ENCODE peak calls at places on chromosome 11, in nine cellular contexts. X is HCT116, S is GM23338, R is H1, K is neural progenitor cell, D is K562, C is astrocyte, Z is keratinocyte, I is fibroblast of lung. O is an unnamed sample.

GRCh38 chr11:69086741-69087524 is 38.2 kb downstream of the TPCN2 start:
- DNase-seq in C (no peak), D (no peak), I (no peak), Z (no peak), X (no peak), K (no peak), R (no peak), S (no peak), O (no peak)

GRCh38 chr11:65894034-65894591 is 3.6 kb downstream of the CCDC85B start:
- DNase-seq in I (no peak), Z (no peak), D (no peak), C (no peak), X (no peak), R (no peak), S (no peak), K (no peak), O (peak)

GRCh38 chr11:84165139-84165538 is 879.0 kb upstream of the CCDC90B start:
- DNase-seq in X (no peak), I (no peak), Z (no peak), D (no peak), C (peak), S (no peak), R (no peak), K (no peak), O (no peak)

GRCh38 chr11:123191939-123192338 is 3.1 kb downstream of the CLMP start:
- DNase-seq in Z (no peak), I (no peak), X (no peak), S (no peak), D (no peak), R (no peak), C (no peak), K (no peak), O (no peak)

GRCh38 chr11:64976651-64977050 is 4.7 kb upstream of the MAJIN start:
- DNase-seq in I (no peak), X (no peak), Z (no peak), S (no peak), R (no peak), D (no peak), C (no peak), K (no peak), O (no peak)

GRCh38 chr11:6387811-6388599 is 2.3 kb upstream of the SMPD1 start:
- DNase-seq in S (no peak), R (no peak), C (peak), K (no peak), Z (no peak), X (no peak), D (no peak), I (peak), O (no peak)

GRCh38 chr11:74278721-74279148 is 32.7 kb downstream of the P4HA3 start:
- DNase-seq in D (no peak), R (no peak), K (no peak), C (peak), I (peak), X (no peak), S (no peak), Z (no peak), O (no peak)

GRCh38 chr11:693415-693831 is 1.6 kb downstream of the DEAF1 start:
- DNase-seq in S (no peak), D (no peak), K (peak), I (peak), R (no peak), C (no peak), Z (no peak), X (no peak), O (peak)

GRCh38 chr11:69368119-69368880 is 74.3 kb downstream of the MYEOV start:
- DNase-seq in K (no peak), D (no peak), C (no peak), Z (no peak), R (peak), I (no peak), X (no peak), S (no peak), O (no peak)

GRCh38 chr11:132640952-132641351 is 891.3 kb downstream of the OPCML start:
- DNase-seq in D (no peak), I (no peak), R (no peak), S (no peak), X (no peak), K (no peak), C (no peak), Z (no peak), O (no peak)

GRCh38 chr11:36377759-36378553 is 81.9 kb downstream of the PRR5L start:
- DNase-seq in C (no peak), Z (no peak), D (no peak), I (no peak), K (no peak), X (no peak), S (no peak), R (no peak), O (peak)

GRCh38 chr11:127003260-127003981 is 2.9 kb upstream of the KIRREL3 start:
- DNase-seq in Z (no peak), I (peak), D (peak), X (no peak), C (peak), R (peak), K (peak), S (peak), O (peak)

GRCh38 chr11:78489184-78489583 is 71.6 kb upstream of the GAB2 start:
- DNase-seq in I (no peak), C (no peak), S (no peak), D (no peak), R (no peak), X (no peak), Z (no peak), K (no peak), O (no peak)

GRCh38 chr11:9752091-9752490 is 88.2 kb downstream of the SWAP70 start:
- DNase-seq in D (peak), S (no peak), Z (no peak), X (no peak), I (peak), R (no peak), C (peak), K (no peak), O (no peak)

GRCh38 chr11:92765965-92766371 is 203.5 kb upstream of the MTNR1B start:
- DNase-seq in I (peak), D (no peak), K (peak), C (peak), R (peak), Z (no peak), X (no peak), S (peak), O (no peak)

GRCh38 chr11:58647141-58647699 is 24.8 kb downstream of the CNTF start:
- DNase-seq in I (no peak), R (no peak), X (no peak), C (no peak), Z (no peak), D (no peak), S (no peak), K (no peak), O (peak)

GRCh38 chr11:109795234-109795633 is 298.0 kb upstream of the ZC3H12C start:
- DNase-seq in X (no peak), D (no peak), S (no peak), C (peak), Z (no peak), K (no peak), I (peak), R (no peak), O (no peak)

GRCh38 chr11:11966826-11967668 is 41.4 kb downstream of the DKK3 start:
- DNase-seq in I (peak), Z (no peak), X (peak), C (no peak), D (peak), R (peak), K (peak), S (peak), O (peak)

GRCh38 chr11:64885367-64886286 is 7.2 kb upstream of the EHD1 start:
- DNase-seq in I (peak), X (no peak), K (no peak), Z (no peak), R (no peak), C (peak), D (no peak), S (no peak), O (no peak)

GRCh38 chr11:116400081-116400480 is 372.7 kb downstream of the BUD13 start:
- DNase-seq in R (no peak), Z (no peak), I (no peak), D (no peak), X (no peak), S (no peak), K (no peak), C (no peak), O (no peak)

GRCh38 chr11:62108971-62109391 is 14.8 kb upstream of the INCENP start:
- DNase-seq in C (peak), R (no peak), Z (no peak), S (no peak), D (no peak), X (no peak), K (no peak), I (no peak), O (no peak)

GRCh38 chr11:86740628-86741488 is 59.5 kb upstream of the PRSS23 start:
- DNase-seq in Z (peak), X (peak), K (peak), C (peak), I (peak), D (peak), R (no peak), S (peak), O (no peak)

GRCh38 chr11:123645576-123645975 is 8.8 kb downstream of the SCN3B start:
- DNase-seq in X (no peak), Z (no peak), C (no peak), D (no peak), S (no peak), I (no peak), R (no peak), K (no peak), O (no peak)

GRCh38 chr11:20754957-20755356 is 85.6 kb downstream of the NELL1 start:
- DNase-seq in K (peak), Z (no peak), D (peak), X (no peak), I (no peak), S (peak), R (peak), C (no peak), O (no peak)

GRCh38 chr11:112179601-112180000 is 4.3 kb downstream of the BCO2 start:
- DNase-seq in R (no peak), I (no peak), D (no peak), K (no peak), X (no peak), S (no peak), Z (no peak), C (no peak), O (peak)

GRCh38 chr11:5348516-5349194 is 2.7 kb upstream of the OR51B6 start:
- DNase-seq in C (no peak), I (no peak), D (no peak), X (no peak), S (peak), R (no peak), K (no peak), Z (no peak), O (no peak)

GRCh38 chr11:130897262-130898182 is 18.8 kb downstream of the SNX19 start:
- DNase-seq in R (no peak), D (no peak), S (no peak), I (peak), C (peak), X (no peak), K (no peak), Z (no peak), O (no peak)

GRCh38 chr11:2085251-2086066 is 53.7 kb downstream of the IGF2 start:
- DNase-seq in X (no peak), Z (no peak), R (no peak), C (no peak), D (no peak), I (no peak), S (no peak), K (no peak), O (no peak)

GRCh38 chr11:127627629-127628462 is 627.3 kb upstream of the KIRREL3 start:
- DNase-seq in K (no peak), I (no peak), R (no peak), Z (no peak), X (no peak), C (peak), D (no peak), S (no peak), O (no peak)

GRCh38 chr11:9875402-9875801 is 211.5 kb downstream of the SWAP70 start:
- DNase-seq in Z (no peak), K (no peak), X (no peak), I (no peak), S (no peak), D (no peak), C (no peak), R (no peak), O (no peak)

GRCh38 chr11:11157201-11157600 is 195.8 kb downstream of the CSNK2A3 start:
- DNase-seq in S (peak), K (peak), C (no peak), Z (no peak), I (peak), X (peak), R (no peak), D (peak), O (peak)

GRCh38 chr11:86209806-86210657 is 34.5 kb upstream of the EED start:
- DNase-seq in I (no peak), C (no peak), Z (no peak), X (no peak), K (no peak), S (no peak), D (no peak), R (no peak), O (no peak)

GRCh38 chr11:124804884-124805283 is 4.7 kb upstream of the MSANTD2 start:
- DNase-seq in D (no peak), Z (no peak), R (no peak), I (no peak), X (no peak), C (no peak), K (no peak), S (no peak), O (no peak)

GRCh38 chr11:95485115-95485900 is 254.3 kb upstream of the SESN3 start:
- DNase-seq in C (peak), X (no peak), D (no peak), K (no peak), I (no peak), S (no peak), Z (peak), R (no peak), O (no peak)

GRCh38 chr11:77040889-77041288 is 6.7 kb downstream of the B3GNT6 start:
- DNase-seq in X (no peak), S (no peak), D (no peak), I (no peak), K (no peak), R (no peak), C (no peak), Z (no peak), O (no peak)

GRCh38 chr11:74532496-74533246 is 39.1 kb upstream of the LIPT2 start:
- DNase-seq in K (no peak), R (no peak), I (no peak), C (no peak), X (peak), S (peak), Z (peak), D (no peak), O (no peak)

GRCh38 chr11:131025421-131026126 is 109.3 kb upstream of the SNX19 start:
- DNase-seq in R (no peak), I (no peak), K (no peak), Z (no peak), D (no peak), X (no peak), C (peak), S (no peak), O (no peak)

GRCh38 chr11:131910491-131911387 is 540.3 kb downstream of the NTM start:
- DNase-seq in D (no peak), I (peak), S (peak), K (peak), R (peak), C (no peak), X (no peak), Z (no peak), O (no peak)

GRCh38 chr11:114447892-114448291 is 8.6 kb downstream of the REXO2 start:
- DNase-seq in D (no peak), K (no peak), S (no peak), R (no peak), X (no peak), Z (no peak), C (peak), I (peak), O (no peak)
- TF ChIP-seq EZH2 in D (no peak), K (no peak), S (no peak), R (no peak), X (no peak), Z (no peak), C (no peak), I (no peak), O (no peak)

DNA sequence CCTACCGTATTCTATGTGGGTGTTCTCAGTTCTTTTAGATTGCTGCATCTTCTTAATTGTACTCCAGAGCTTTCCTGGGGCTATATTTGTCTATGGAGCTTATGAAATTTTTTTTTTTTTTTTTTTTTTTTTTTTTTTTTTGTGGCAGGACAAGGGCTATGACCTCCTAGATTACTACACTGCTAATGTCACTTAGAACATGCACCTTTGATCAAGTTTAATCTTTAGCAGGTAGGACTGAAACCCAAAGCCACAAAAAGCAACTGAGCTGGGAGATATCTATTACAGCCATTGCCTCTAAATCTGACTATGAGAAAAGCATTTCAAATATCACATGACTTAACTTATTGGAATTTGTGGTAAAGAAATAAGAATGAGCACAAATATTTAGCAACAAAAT is 21.7 kb upstream of the ABTB2 start:
- DNase-seq in Z (no peak), C (no peak), S (no peak), I (no peak), R (no peak), D (no peak), X (no peak), K (no peak), O (no peak)
- H3K4me2 ChIP-seq in Z (no peak), C (no peak), S (no peak), I (no peak), R (no peak), D (no peak), X (no peak), K (no peak), O (no peak)

GRCh38 chr11:16743478-16743877 is 5.0 kb downstream of the C11orf58 start:
- DNase-seq in K (no peak), C (no peak), X (no peak), Z (no peak), S (no peak), R (no peak), D (no peak), I (no peak), O (no peak)
- TF ChIP-seq EZH2 in K (no peak), C (no peak), X (no peak), Z (no peak), S (no peak), R (no peak), D (no peak), I (no peak), O (no peak)

GRCh38 chr11:19075636-19076035 is 15.1 kb upstream of the MRGPRX2 start:
- DNase-seq in K (no peak), D (no peak), R (no peak), S (no peak), X (no peak), I (no peak), Z (no peak), C (no peak), O (no peak)

GRCh38 chr11:19076744-19077589 is 16.4 kb upstream of the MRGPRX2 start:
- DNase-seq in D (peak), K (peak), X (peak), C (no peak), R (peak), I (peak), Z (no peak), S (peak), O (peak)

GRCh38 chr11:19073454-19074415 is 13.2 kb upstream of the MRGPRX2 start:
- DNase-seq in C (no peak), D (no peak), R (peak), K (no peak), Z (no peak), I (no peak), X (no peak), S (peak), O (no peak)

GRCh38 chr11:19072464-19072863 is 11.9 kb upstream of the MRGPRX2 start:
- DNase-seq in I (no peak), S (no peak), D (no peak), X (no peak), K (no peak), C (no peak), Z (no peak), R (no peak), O (no peak)

GRCh38 chr11:19071255-19071654 is 10.7 kb upstream of the MRGPRX2 start:
- DNase-seq in I (peak), S (peak), K (peak), C (peak), X (peak), D (peak), Z (peak), R (peak), O (peak)
- H3K4me2 ChIP-seq in I (no peak), S (no peak), K (no peak), C (peak), X (peak), D (peak), Z (peak), R (peak), O (peak)

GRCh38 chr11:121425818-121426217 is 26.3 kb upstream of the SORL1 start:
- DNase-seq in I (no peak), C (no peak), R (no peak), X (no peak), Z (no peak), D (no peak), S (no peak), K (no peak), O (no peak)

GRCh38 chr11:121422675-121423074 is 29.4 kb upstream of the SORL1 start:
- DNase-seq in S (no peak), K (no peak), X (no peak), Z (no peak), R (no peak), I (no peak), D (no peak), C (no peak), O (peak)

GRCh38 chr11:121431820-121432526 is 20.1 kb upstream of the SORL1 start:
- DNase-seq in I (no peak), C (no peak), K (no peak), D (no peak), R (no peak), S (no peak), Z (no peak), X (no peak), O (no peak)

GRCh38 chr11:121429556-121429955 is 22.6 kb upstream of the SORL1 start:
- DNase-seq in S (no peak), D (no peak), R (no peak), X (no peak), Z (no peak), C (no peak), K (no peak), I (no peak), O (no peak)

DNA sequence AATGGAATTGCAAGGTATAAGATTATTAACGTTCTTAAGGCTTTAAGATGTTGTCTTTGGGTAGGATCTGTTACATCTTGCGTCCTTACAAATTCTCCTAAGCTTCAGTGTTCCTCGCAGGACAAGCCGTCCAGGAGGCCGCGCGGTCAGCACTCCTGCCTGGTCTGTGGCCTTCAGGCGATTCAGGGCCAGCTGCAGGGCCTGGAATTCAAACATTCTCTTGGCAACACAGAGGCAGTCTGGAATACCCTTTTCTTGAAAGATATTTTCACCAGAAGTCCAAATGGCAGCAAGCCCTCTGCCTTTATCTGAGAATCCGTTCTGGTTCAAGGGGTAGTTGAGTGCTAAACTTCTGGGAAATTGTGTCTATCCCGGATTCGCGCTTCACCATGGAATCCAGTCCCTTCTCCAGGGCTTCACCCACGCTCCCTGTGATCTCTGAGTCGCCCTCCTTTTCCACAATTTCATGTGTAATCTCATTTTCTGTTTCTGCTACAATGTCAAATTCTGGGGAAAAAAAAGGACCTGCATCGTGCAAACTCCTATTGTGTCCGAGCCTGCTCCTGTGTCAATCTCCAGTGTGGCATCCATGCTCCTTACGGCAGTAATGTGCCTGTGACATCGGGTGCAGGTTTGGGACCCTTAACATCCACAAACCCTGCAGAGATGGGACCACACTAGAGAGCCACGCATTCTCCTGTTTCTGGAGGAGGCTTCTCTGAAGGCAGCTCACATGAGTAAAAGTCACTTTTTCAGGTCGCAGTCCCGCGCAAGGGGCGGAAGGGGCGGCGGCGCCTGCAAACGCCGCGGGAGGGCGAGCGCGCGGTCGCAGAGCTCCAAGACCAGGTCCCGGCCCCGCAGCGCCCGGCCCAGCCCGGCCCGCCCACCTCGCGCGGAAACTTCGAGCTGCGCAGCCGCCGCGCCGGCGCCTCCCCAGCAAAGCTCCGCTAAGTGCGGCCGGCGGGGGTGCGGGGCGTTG is 25.3 kb upstream of the SORL1 start:
- DNase-seq in I (no peak), S (peak), R (peak), C (no peak), D (peak), K (peak), Z (no peak), X (peak), O (no peak)
- TF ChIP-seq EZH2 in I (peak), S (no peak), R (no peak), C (peak), D (no peak), K (no peak), Z (peak), X (no peak), O (no peak)

DNA sequence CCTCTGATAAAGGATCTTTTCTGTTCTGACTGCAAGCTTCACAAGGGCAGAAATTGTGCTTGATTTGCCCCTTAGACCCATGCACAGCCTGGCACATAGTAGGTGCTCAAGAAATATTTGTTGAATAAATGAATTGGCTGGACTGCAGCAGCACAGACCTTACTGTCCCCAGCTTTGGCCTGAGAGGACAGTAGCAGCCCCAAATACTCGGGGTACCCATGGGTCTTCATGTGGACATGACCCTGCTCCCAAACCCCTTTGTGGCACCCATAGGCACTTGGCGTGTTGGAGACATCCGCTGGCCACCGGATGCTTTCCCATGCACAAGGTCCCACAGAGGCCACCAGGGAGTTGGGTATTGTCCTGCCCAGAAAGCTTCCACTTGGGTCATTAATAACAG is 99.1 kb upstream of the ALX4 start:
- DNase-seq in D (no peak), K (no peak), X (no peak), S (no peak), I (no peak), Z (no peak), R (no peak), C (no peak), O (no peak)
- H3K4me2 ChIP-seq in D (no peak), K (no peak), X (no peak), S (no peak), I (no peak), Z (no peak), R (no peak), C (no peak), O (no peak)

O was measured in MM.1S.